ENCODE peak calls at places on chromosomes 16 and 17, in seven cellular contexts. I, N, K, M, X, P and S are unnamed samples. For H3K4me1, the result is how much of the 10 kb centered on the place peaks cover.

GRCh38 chr17:288802-289356 is 63.7 kb downstream of the RPH3AL start:
- DNase-seq in I (no peak), N (no peak), K (no peak), M (no peak), X (no peak), P (no peak), S (no peak)

GRCh38 chr17:57553525-57553924 is 191.6 kb downstream of the CCDC182 start:
- DNase-seq in I (no peak), N (no peak), K (peak), M (no peak), X (no peak), P (no peak), S (no peak)

GRCh38 chr17:35467824-35468223 is 19.3 kb upstream of the SLFN13 start:
- DNase-seq in I (no peak), N (no peak), K (no peak), M (no peak), X (no peak), P (no peak), S (no peak)

GRCh38 chr16:67115649-67116048 is 5.9 kb downstream of the PHAF1 start:
- DNase-seq in I (no peak), N (no peak), K (peak), M (no peak), X (no peak), P (no peak), S (no peak)

GRCh38 chr17:47305302-47305923 is 18.3 kb upstream of the EFCAB13 start:
- DNase-seq in I (no peak), N (no peak), K (peak), M (no peak), X (no peak), P (no peak), S (no peak)

GRCh38 chr17:64615025-64615677 is 47.0 kb downstream of the SMURF2 start:
- DNase-seq in I (no peak), N (no peak), K (peak), M (no peak), X (no peak), P (no peak), S (no peak)

GRCh38 chr17:39700148-39700987 is 504 bp downstream of the ERBB2 start:
- DNase-seq in I (peak), N (no peak), K (peak), M (no peak), X (no peak), P (no peak), S (peak)

GRCh38 chr17:70780031-70780430 is 610.7 kb downstream of the KCNJ2 start:
- DNase-seq in I (no peak), N (no peak), K (peak), M (no peak), X (no peak), P (no peak), S (no peak)

GRCh38 chr17:39923836-39924690 is 3.3 kb downstream of the ORMDL3 start:
- DNase-seq in I (no peak), N (no peak), K (peak), M (no peak), X (no peak), P (no peak), S (no peak)

GRCh38 chr17:47660064-47660492 is 10.4 kb downstream of the KPNB1 start:
- DNase-seq in I (no peak), N (no peak), K (no peak), M (no peak), X (peak), P (no peak), S (no peak)

GRCh38 chr17:81400154-81400938 is 5.1 kb downstream of the BAHCC1 start:
- DNase-seq in I (no peak), N (no peak), K (peak), M (no peak), X (no peak), P (no peak), S (peak)

GRCh38 chr17:81648013-81648706 is 8.2 kb downstream of the PDE6G start:
- DNase-seq in I (no peak), N (no peak), K (no peak), M (no peak), X (no peak), P (no peak), S (no peak)

GRCh38 chr16:84495506-84495905 is 9.0 kb downstream of the MEAK7 start:
- DNase-seq in I (peak), N (no peak), K (no peak), M (no peak), X (no peak), P (no peak), S (no peak)

GRCh38 chr16:49494386-49495150 is 121.0 kb downstream of the C16orf78 start:
- DNase-seq in I (peak), N (no peak), K (no peak), M (peak), X (no peak), P (no peak), S (no peak)

GRCh38 chr16:72474511-72475123 is 302.7 kb upstream of the PMFBP1 start:
- DNase-seq in I (no peak), N (no peak), K (peak), M (no peak), X (no peak), P (no peak), S (no peak)

GRCh38 chr16:80300456-80300855 is 240.3 kb upstream of the DYNLRB2 start:
- DNase-seq in I (no peak), N (no peak), K (no peak), M (no peak), X (no peak), P (no peak), S (no peak)

GRCh38 chr16:87931504-87931903 is 4.8 kb downstream of the CA5A start:
- DNase-seq in I (peak), N (no peak), K (no peak), M (no peak), X (no peak), P (no peak), S (no peak)

GRCh38 chr17:63426041-63426916 is 19.8 kb downstream of the CYB561 start:
- DNase-seq in I (no peak), N (no peak), K (no peak), M (no peak), X (no peak), P (no peak), S (peak)

GRCh38 chr17:38621538-38621937 is 15.8 kb upstream of the SRCIN1 start:
- DNase-seq in I (no peak), N (no peak), K (no peak), M (no peak), X (no peak), P (no peak), S (no peak)

GRCh38 chr16:22813946-22814325 is at the start of gene HS3ST2:
- DNase-seq in I (peak), N (peak), K (no peak), M (no peak), X (no peak), P (peak), S (peak)

GRCh38 chr17:21678451-21679081 is 13.8 kb upstream of the KCNJ18 start:
- DNase-seq in I (no peak), N (no peak), K (no peak), M (peak), X (no peak), P (no peak), S (peak)

GRCh38 chr17:50621562-50621961 is 13.1 kb upstream of the ABCC3 start:
- DNase-seq in I (no peak), N (no peak), K (peak), M (no peak), X (no peak), P (no peak), S (no peak)

GRCh38 chr17:50619489-50619888 is 15.2 kb upstream of the ABCC3 start:
- DNase-seq in I (no peak), N (no peak), K (no peak), M (no peak), X (no peak), P (no peak), S (no peak)

GRCh38 chr17:50620237-50620636 is 14.4 kb upstream of the ABCC3 start:
- DNase-seq in I (no peak), N (no peak), K (no peak), M (no peak), X (no peak), P (no peak), S (no peak)

GRCh38 chr17:50618941-50619340 is 15.7 kb upstream of the ABCC3 start:
- DNase-seq in I (no peak), N (no peak), K (no peak), M (no peak), X (no peak), P (no peak), S (no peak)

DNA sequence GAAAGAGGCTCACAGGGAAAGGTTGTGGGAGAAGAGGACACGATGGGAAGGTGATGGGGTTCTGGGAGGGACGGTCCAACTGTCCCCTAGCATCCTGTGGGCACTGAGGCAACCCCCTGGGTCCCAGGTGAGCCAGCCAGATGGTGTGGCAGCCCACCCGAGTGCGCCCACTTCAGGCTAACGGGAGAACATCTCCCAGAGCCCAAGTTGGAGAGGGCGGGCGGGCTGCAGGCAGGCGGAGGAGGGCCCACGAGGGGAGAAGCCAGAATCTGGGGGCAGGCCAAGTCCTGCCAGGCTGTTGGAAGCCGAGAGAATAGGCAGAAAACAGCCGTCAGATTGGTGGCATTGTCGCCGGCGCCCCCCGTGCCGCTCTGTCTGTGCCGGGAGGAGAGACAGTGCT is 13.8 kb upstream of the ABCC3 start:
- DNase-seq in I (no peak), N (no peak), K (no peak), M (no peak), X (no peak), P (no peak), S (no peak)
- TF ChIP-seq CTCF in I (no peak), N (no peak), K (no peak), M (no peak), X (no peak), P (no peak), S (no peak)

GRCh38 chr16:69927056-69927757 is 23.9 kb upstream of the CLEC18A start:
- DNase-seq in I (peak), N (no peak), K (peak), M (no peak), X (no peak), P (peak), S (peak)

GRCh38 chr16:69926241-69926640 is 24.9 kb upstream of the CLEC18A start:
- DNase-seq in I (no peak), N (no peak), K (no peak), M (no peak), X (no peak), P (no peak), S (no peak)

GRCh38 chr16:69925311-69925710 is 25.8 kb upstream of the CLEC18A start:
- DNase-seq in I (no peak), N (no peak), K (no peak), M (no peak), X (no peak), P (no peak), S (no peak)

GRCh38 chr16:69924041-69924775 is 26.9 kb upstream of the CLEC18A start:
- DNase-seq in I (no peak), N (no peak), K (no peak), M (no peak), X (no peak), P (no peak), S (no peak)

DNA sequence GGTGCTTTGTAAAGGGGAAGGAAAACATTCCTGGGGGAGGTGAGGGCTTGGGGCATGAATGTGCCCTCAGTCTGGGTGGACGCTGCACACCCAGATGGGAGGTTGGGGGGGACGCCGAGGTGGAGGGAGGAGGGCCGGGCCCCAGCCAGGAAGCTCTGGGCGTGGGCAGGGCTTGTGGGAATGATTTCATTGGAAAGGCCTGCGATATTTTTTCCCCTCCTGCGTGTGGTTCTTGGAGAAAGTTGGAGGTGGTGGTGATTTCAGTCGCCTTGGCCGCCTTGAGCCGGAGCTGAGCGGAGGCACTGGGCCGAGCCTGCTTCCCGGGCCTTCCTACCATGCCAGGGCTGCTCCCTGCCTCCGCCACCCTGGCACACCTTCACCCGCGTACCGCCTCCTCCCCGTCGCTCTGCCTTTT is 26.4 kb upstream of the CLEC18A start:
- DNase-seq in I (peak), N (no peak), K (peak), M (no peak), X (no peak), P (peak), S (peak)
- TF ChIP-seq POLR2A in I (peak), N (no peak), K (no peak), M (no peak), X (no peak), P (peak), S (peak)

GRCh38 chr17:36923814-36924221 is 13.5 kb upstream of the LHX1 start:
- DNase-seq in I (no peak), N (no peak), K (no peak), M (no peak), X (no peak), P (no peak), S (no peak)

GRCh38 chr17:36921131-36921851 is 16.0 kb upstream of the LHX1 start:
- DNase-seq in I (no peak), N (no peak), K (peak), M (no peak), X (no peak), P (no peak), S (no peak)

GRCh38 chr17:36920032-36921000 is 17.0 kb upstream of the LHX1 start:
- DNase-seq in I (no peak), N (no peak), K (peak), M (no peak), X (no peak), P (no peak), S (no peak)

GRCh38 chr17:36919407-36919968 is 17.8 kb upstream of the LHX1 start:
- DNase-seq in I (no peak), N (no peak), K (no peak), M (no peak), X (no peak), P (no peak), S (no peak)

GRCh38 chr17:36922175-36922574 is 15.1 kb upstream of the LHX1 start:
- DNase-seq in I (no peak), N (no peak), K (no peak), M (no peak), X (no peak), P (no peak), S (no peak)
- H3K4me1 ChIP-seq in I (under half), N (under half), K (under half), M (under half), X (under half), P (under half), S (under half)

DNA sequence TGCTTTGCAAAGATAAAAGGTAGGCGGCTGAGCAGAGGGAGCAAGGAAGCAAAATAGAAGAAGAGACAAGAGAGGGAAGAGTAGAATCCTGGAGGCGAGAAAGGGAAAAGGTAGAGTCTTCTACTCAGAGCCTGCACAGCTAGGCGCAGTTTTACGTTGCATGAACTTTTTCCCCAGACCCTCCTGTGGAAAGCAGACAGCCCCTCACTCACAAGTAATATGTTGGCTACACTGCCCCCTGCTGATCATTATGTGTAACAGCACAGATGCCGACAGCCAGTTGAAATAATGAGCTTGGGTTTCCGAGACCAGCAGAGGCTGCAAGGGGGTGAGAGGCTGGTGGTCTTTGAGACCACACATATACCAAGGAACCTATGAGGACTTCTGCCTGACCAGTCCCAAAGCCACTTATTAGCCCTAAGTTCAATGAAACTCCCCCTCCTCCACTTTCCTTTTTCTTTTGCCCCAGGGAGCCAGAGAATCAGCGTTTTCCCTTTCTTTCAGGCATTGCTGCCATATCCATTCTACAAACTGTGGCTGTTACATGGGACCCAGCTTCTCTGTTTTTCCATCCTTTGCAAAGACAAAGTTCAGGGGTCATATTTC is 22.5 kb upstream of the CMTR2 start:
- DNase-seq in I (no peak), N (no peak), K (peak), M (no peak), X (no peak), P (no peak), S (peak)
- TF ChIP-seq CTCF in I (no peak), N (peak), K (peak), M (peak), X (peak), P (peak), S (peak)

GRCh38 chr17:12789075-12789975 is at the start of gene ARHGAP44:
- DNase-seq in I (peak), N (peak), K (peak), M (peak), X (no peak), P (peak), S (peak)
- TF ChIP-seq POLR2A in I (peak), N (peak), K (no peak), M (no peak), X (peak), P (no peak), S (peak)

DNA sequence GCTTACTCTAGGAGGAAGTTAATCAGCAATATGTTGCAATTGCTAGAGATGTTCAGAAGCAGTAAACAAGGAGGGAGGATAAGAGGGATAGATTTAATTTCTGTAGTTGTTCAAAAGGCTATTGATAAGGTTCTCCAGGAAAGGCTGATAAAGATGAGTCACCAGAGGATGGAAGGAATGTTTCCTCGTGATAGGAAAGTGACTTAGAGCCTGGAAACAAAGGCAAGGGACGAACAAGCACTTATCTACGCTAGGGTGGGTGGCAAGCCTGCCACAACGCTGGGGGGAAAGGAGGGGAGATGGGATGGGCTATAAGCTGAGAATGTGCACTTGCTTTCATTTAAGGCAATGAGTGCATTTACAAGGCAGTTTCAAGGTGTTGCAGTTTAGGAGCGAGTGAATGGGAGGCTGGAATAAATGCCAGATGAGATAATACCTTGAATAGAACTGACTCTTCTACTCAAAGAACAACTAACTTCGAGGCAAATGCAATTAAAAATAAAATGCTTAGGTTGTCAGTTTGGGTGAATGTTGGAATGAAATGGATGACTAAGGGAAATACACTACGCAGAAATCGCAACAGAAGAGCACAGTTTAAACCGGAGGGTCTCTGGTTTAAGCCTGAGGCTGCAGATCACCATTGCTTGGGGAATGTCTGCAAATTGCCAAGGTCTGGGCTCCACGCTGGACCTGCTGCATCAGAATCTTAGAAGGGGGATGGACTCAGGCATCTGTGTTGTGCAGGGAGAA is 76.0 kb upstream of the RBBP6 start:
- DNase-seq in I (no peak), N (no peak), K (no peak), M (no peak), X (no peak), P (no peak), S (no peak)
- H3K4me1 ChIP-seq in I (under half), N (under half), K (under half), M (under half), X (under half), P (under half), S (under half)

DNA sequence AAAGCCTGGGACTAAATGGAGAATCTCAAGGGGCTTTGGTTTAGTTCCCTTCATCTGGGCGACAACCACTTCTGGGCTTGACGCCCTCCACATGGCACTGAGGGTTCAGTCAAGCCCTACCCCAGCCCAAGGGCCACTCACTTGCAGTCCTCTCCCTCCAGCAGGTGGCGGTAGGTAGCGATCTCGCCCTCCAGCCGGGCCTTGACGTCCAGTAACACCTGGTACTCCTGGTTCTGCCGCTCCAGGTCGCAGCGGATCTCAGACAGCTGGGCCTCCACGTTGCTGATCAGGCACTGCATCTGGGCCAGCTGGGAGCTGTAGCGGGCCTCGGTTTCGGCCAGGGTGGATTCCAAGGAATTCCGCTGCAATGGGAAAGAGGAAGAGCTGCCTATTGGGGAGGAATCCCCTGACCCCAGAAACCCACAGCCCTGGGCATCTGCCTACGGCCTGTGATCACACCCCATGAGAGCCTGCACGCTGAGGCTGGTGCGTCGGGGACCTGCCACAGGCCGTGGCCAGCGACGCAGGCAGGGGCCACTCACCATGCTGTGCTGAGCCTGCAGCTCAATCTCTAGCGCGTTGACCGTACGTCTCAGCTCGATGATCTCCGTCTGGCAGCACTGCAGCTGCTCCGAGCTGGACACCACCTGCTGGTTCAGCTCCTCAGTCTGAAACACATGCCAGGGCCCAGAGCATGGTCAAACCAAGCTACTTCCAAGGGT is 2.7 kb downstream of the KRT36 start:
- DNase-seq in I (no peak), N (no peak), K (no peak), M (peak), X (no peak), P (no peak), S (peak)
- TF ChIP-seq CTCF in I (no peak), N (no peak), K (peak), M (no peak), X (peak), P (peak), S (peak)

GRCh38 chr16:75087040-75087979 is 29.3 kb downstream of the LDHD start:
- DNase-seq in I (no peak), N (no peak), K (peak), M (no peak), X (no peak), P (no peak), S (no peak)
- TF ChIP-seq POLR2A in I (no peak), N (no peak), K (no peak), M (no peak), X (no peak), P (no peak), S (no peak)